ENCODE peak calls at places on chromosomes 5 and 9, in eight cellular contexts. H, T, G, E, B, I, N and Q are unnamed samples.

GRCh38 chr5:126015244-126016054 is 407.8 kb upstream of the GRAMD2B start:
- DNase-seq in E (no peak), T (peak; percentile 50), G (no peak), I (no peak), H (no peak), N (peak; percentile 35), B (no peak), Q (no peak)

GRCh38 chr5:179128976-179129375 is 68.8 kb downstream of the ZNF354C start:
- DNase-seq in H (no peak), B (no peak), I (no peak), N (no peak), T (no peak), E (no peak), G (no peak), Q (no peak)

GRCh38 chr5:124263680-124264491 is 482.6 kb downstream of the ZNF608 start:
- DNase-seq in T (no peak), H (no peak), I (no peak), G (peak; percentile 43), B (peak; percentile 91), N (peak; percentile 36), E (no peak), Q (no peak)

GRCh38 chr9:93600504-93600903 is 24.1 kb downstream of the PHF2 start:
- DNase-seq in T (no peak), G (peak; percentile 52), N (no peak), H (no peak), B (no peak), I (no peak), E (no peak), Q (peak; percentile 25)

GRCh38 chr9:35681341-35682002 is 7.7 kb downstream of the CA9 start:
- DNase-seq in N (no peak), H (no peak), G (no peak), E (no peak), T (peak; percentile 43), B (no peak), I (no peak), Q (no peak)

GRCh38 chr5:132049093-132049492 is 11.4 kb upstream of the IL3 start:
- DNase-seq in B (no peak), I (no peak), E (no peak), H (no peak), G (no peak), T (no peak), N (no peak), Q (no peak)

GRCh38 chr9:118595719-118596305 is 773.4 kb downstream of the BRINP1 start:
- DNase-seq in E (peak; percentile 68), H (no peak), N (peak; percentile 2), G (peak; percentile 82), B (peak; percentile 73), I (no peak), T (peak; percentile 76), Q (peak; percentile 5)

GRCh38 chr9:127049044-127049443 is 73.4 kb downstream of the ANGPTL2 start:
- DNase-seq in N (peak; percentile 92), E (peak; percentile 37), I (peak; percentile 69), G (no peak), H (no peak), T (peak; percentile 94), B (no peak), Q (no peak)

GRCh38 chr5:157965040-157965439 is 106.1 kb upstream of the CLINT1 start:
- DNase-seq in B (no peak), I (no peak), E (no peak), T (no peak), H (no peak), G (peak; percentile 91), N (peak; percentile 71), Q (no peak)

GRCh38 chr9:94909250-94909894 is 182.9 kb downstream of the AOPEP start:
- DNase-seq in G (no peak), N (no peak), T (no peak), E (no peak), I (no peak), B (no peak), H (no peak), Q (no peak)

GRCh38 chr9:109072810-109073435 is 46.8 kb downstream of the TMEM245 start:
- DNase-seq in T (no peak), G (no peak), N (no peak), I (no peak), E (no peak), B (no peak), H (no peak), Q (no peak)

GRCh38 chr5:172919525-172920446 is 39.4 kb upstream of the RPL26L1 start:
- DNase-seq in G (no peak), T (no peak), B (no peak), N (no peak), E (no peak), I (no peak), H (no peak), Q (no peak)

GRCh38 chr5:108303611-108304010 is 78.3 kb downstream of the FBXL17 start:
- DNase-seq in N (peak; percentile 29), B (no peak), G (no peak), H (no peak), T (peak; percentile 23), I (no peak), E (no peak), Q (no peak)

GRCh38 chr5:136087961-136088871 is 44.4 kb upstream of the SMAD5 start:
- DNase-seq in B (no peak), H (no peak), I (no peak), T (peak; percentile 93), N (no peak), E (no peak), G (no peak), Q (no peak)

GRCh38 chr5:149200355-149200754 is 59.1 kb downstream of the ABLIM3 start:
- DNase-seq in G (no peak), B (no peak), N (no peak), T (no peak), I (no peak), H (no peak), E (no peak), Q (no peak)

GRCh38 chr5:143506881-143507552 is 103.5 kb upstream of the NR3C1 start:
- DNase-seq in E (peak; percentile 79), G (no peak), T (peak; percentile 97), I (no peak), N (peak; percentile 94), H (no peak), B (no peak), Q (no peak)

DNA sequence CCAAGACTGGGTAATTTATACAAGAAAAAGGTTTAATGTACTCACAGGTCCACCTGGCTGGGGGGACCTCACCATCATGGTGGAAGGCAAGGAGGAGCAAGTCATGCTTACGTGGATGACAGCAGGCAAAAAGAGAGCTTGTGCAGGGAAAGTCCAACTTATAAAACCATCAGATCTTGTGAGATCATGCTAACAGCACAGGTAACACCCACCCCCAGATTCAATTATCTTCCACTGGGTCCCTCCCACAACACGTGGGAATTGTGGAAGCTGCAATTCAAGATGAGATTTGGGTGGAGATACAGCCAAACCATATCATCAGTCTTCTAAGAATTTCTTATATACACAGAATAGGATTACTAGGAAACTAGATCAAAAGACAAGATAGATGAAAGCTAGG is 555.6 kb downstream of the PRR16 start:
- DNase-seq in E (no peak), H (no peak), B (no peak), T (no peak), G (no peak), N (no peak), I (no peak), Q (no peak)
- TF ChIP-seq EZH2phosphoT487 in E (no peak), H (no peak), B (no peak), T (no peak), G (no peak), N (no peak), I (no peak), Q (no peak)

DNA sequence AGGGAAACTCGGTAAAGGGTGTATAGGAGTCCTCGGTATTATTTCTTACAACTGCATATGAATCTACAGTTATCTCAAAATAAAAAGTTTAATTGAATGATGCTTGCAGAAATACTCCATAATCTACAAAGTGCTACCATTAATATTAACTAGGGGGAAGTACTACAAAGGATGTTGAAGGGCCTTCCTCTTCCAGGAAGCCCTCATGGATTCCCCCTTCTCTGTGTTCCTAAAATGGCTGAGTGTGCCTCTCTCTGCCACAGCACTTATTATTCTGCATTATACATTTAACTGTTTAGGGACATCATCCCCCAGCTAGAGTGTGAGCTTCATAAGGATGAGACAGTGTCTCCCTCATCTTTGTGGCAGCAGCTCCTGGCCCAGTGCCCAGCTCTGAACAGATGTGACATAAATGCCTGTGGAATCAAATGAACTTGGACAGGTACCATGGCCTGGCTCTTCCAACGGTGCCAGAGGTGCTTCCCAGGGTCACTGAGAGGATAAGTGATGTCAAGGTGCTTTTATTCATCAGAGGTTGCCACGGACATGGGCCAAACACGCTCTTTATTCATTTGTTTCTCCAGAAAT is 99.5 kb downstream of the PAX5 start:
- DNase-seq in B (no peak), I (no peak), H (no peak), E (no peak), N (no peak), G (no peak), T (peak; percentile 8), Q (no peak)
- TF ChIP-seq EZH2phosphoT487 in B (no peak), I (no peak), H (no peak), E (no peak), N (no peak), G (no peak), T (no peak), Q (no peak)

DNA sequence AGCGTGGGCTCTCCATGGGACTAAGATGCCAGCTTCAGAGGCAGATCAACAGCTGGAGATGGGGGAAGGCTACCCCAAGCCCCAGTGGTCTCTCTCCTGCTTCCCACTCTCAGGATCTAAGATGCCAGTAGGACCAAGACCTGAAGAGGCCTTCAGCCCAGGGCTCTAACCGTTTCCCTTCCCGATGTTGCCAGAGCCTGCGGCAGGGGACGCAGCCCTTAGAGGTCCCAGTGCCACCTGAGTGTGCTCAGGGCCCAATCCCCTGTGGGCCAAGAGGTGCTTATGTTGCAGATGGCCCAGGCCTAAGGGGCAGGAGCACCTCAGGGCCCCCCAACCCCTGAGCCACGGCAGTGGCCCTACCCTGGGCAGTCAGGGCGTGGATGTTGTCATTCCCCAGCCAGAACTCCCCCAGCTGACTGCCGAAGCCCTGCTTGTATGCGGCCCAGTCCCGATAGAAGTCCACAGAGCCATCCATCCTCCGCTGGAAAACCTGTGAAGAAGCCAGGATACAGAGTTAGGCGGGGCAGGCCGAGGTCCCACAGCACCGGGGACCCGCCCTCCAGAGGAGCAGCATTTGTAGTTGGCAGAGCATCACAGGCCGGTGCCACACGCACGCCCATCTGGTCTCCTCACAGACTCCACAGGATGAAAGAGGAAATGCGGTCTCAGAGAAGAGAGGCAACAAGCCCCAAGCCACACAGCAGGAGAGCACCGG is 5.4 kb downstream of the FCN1 start:
- DNase-seq in T (no peak), I (no peak), G (no peak), E (no peak), H (no peak), N (no peak), B (no peak), Q (no peak)
- TF ChIP-seq EZH2phosphoT487 in T (no peak), I (no peak), G (no peak), E (no peak), H (no peak), N (no peak), B (no peak), Q (no peak)

DNA sequence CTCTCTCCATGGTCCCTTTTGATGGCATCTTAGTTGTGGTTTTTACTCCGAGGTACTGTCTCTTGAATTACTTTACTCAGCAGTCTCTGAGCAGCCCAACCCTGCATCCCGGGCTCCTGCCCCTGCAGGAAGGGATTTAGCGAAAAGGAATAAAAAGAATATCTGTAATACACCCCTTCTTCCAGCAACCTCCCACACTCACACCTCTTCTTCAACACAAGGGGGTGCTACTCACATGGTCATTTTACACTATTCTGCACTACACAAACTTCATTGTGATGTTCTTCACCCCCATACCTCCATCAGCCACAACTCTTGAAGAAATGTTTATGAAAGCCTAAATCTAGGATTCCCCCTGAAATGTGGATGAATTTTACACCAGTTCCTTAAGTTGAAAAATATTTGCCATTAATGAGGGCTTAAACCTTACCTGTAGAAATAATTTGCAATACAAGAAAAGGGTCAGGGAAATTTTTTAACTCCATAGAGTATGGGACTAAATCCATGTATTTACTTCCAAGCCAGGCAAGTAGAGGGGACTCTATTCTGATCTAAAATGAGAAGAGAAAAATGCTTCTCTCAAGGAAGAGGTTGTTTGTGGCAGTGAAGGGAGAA is 26.0 kb downstream of the TPD52L3 start:
- DNase-seq in T (peak; percentile 81), E (peak; percentile 71), H (peak; percentile 49), I (peak; percentile 67), B (peak; percentile 62), G (peak; percentile 76), N (peak; percentile 54), Q (peak; percentile 76)
- TF ChIP-seq EZH2phosphoT487 in T (no peak), E (no peak), H (no peak), I (no peak), B (no peak), G (no peak), N (no peak), Q (no peak)